ENCODE peak calls at places on chromosomes 12 and 14, in six cellular contexts. One of them, this sample, is unnamed.

GRCh38 chr12:68998036-68998435 is 65.1 kb upstream of the CPM start:
- DNase-seq in WERI-Rb-1: no peak
- DNase-seq in activated B cell treated with CpG ODN at 0.5 μM for 24 hours: no peak
- DNase-seq in nephron progenitor cell: no peak
- DNase-seq in cardiac fibroblast: no peak
- DNase-seq in cardiac muscle cell: no peak
- DNase-seq in this sample: no peak

GRCh38 chr12:118055865-118056773 is 4.9 kb downstream of the WSB2 start:
- DNase-seq in WERI-Rb-1: no peak
- DNase-seq in activated B cell treated with CpG ODN at 0.5 μM for 24 hours: no peak
- DNase-seq in nephron progenitor cell: no peak
- DNase-seq in cardiac fibroblast: no peak
- DNase-seq in cardiac muscle cell: no peak
- DNase-seq in this sample: no peak

GRCh38 chr12:62900686-62901272 is 34.2 kb downstream of the PPM1H start:
- DNase-seq in WERI-Rb-1: no peak
- DNase-seq in activated B cell treated with CpG ODN at 0.5 μM for 24 hours: no peak
- DNase-seq in nephron progenitor cell: no peak
- DNase-seq in cardiac fibroblast: peak; percentile 1
- DNase-seq in cardiac muscle cell: peak; percentile 49
- DNase-seq in this sample: no peak

GRCh38 chr14:52649511-52649910 is 45.8 kb downstream of the ERO1A start:
- DNase-seq in WERI-Rb-1: no peak
- DNase-seq in activated B cell treated with CpG ODN at 0.5 μM for 24 hours: no peak
- DNase-seq in nephron progenitor cell: no peak
- DNase-seq in cardiac fibroblast: no peak
- DNase-seq in cardiac muscle cell: no peak
- DNase-seq in this sample: no peak

GRCh38 chr12:79725987-79726386 is 35.2 kb upstream of the PAWR start:
- DNase-seq in WERI-Rb-1: no peak
- DNase-seq in activated B cell treated with CpG ODN at 0.5 μM for 24 hours: no peak
- DNase-seq in nephron progenitor cell: no peak
- DNase-seq in cardiac fibroblast: peak; percentile 50
- DNase-seq in cardiac muscle cell: no peak
- DNase-seq in this sample: no peak

GRCh38 chr12:130520784-130521183 is 183.1 kb downstream of the PIWIL1 start:
- DNase-seq in WERI-Rb-1: no peak
- DNase-seq in activated B cell treated with CpG ODN at 0.5 μM for 24 hours: no peak
- DNase-seq in nephron progenitor cell: no peak
- DNase-seq in cardiac fibroblast: no peak
- DNase-seq in cardiac muscle cell: no peak
- DNase-seq in this sample: no peak

GRCh38 chr12:54701940-54702592 is 53.9 kb upstream of the DCD start:
- DNase-seq in WERI-Rb-1: no peak
- DNase-seq in activated B cell treated with CpG ODN at 0.5 μM for 24 hours: no peak
- DNase-seq in nephron progenitor cell: no peak
- DNase-seq in cardiac fibroblast: peak; percentile 62
- DNase-seq in cardiac muscle cell: peak; percentile 62
- DNase-seq in this sample: no peak

GRCh38 chr14:46432516-46432915 is 219.1 kb downstream of the RPL10L start:
- DNase-seq in WERI-Rb-1: no peak
- DNase-seq in activated B cell treated with CpG ODN at 0.5 μM for 24 hours: no peak
- DNase-seq in nephron progenitor cell: no peak
- DNase-seq in cardiac fibroblast: no peak
- DNase-seq in cardiac muscle cell: no peak
- DNase-seq in this sample: no peak

GRCh38 chr12:63915105-63915830 is 70.8 kb downstream of the SRGAP1 start:
- DNase-seq in WERI-Rb-1: no peak
- DNase-seq in activated B cell treated with CpG ODN at 0.5 μM for 24 hours: no peak
- DNase-seq in nephron progenitor cell: no peak
- DNase-seq in cardiac fibroblast: peak; percentile 68
- DNase-seq in cardiac muscle cell: no peak
- DNase-seq in this sample: no peak

GRCh38 chr14:52179151-52179790 is 88.2 kb upstream of the PTGDR start:
- DNase-seq in WERI-Rb-1: no peak
- DNase-seq in activated B cell treated with CpG ODN at 0.5 μM for 24 hours: no peak
- DNase-seq in nephron progenitor cell: no peak
- DNase-seq in cardiac fibroblast: no peak
- DNase-seq in cardiac muscle cell: no peak
- DNase-seq in this sample: no peak

GRCh38 chr12:92786045-92786444 is 83.3 kb downstream of the PLEKHG7 start:
- DNase-seq in WERI-Rb-1: no peak
- DNase-seq in activated B cell treated with CpG ODN at 0.5 μM for 24 hours: no peak
- DNase-seq in nephron progenitor cell: no peak
- DNase-seq in cardiac fibroblast: peak; percentile 26
- DNase-seq in cardiac muscle cell: no peak
- DNase-seq in this sample: no peak

GRCh38 chr14:78152246-78153068 is 17.7 kb upstream of the NRXN3 start:
- DNase-seq in WERI-Rb-1: no peak
- DNase-seq in activated B cell treated with CpG ODN at 0.5 μM for 24 hours: no peak
- DNase-seq in nephron progenitor cell: no peak
- DNase-seq in cardiac fibroblast: no peak
- DNase-seq in cardiac muscle cell: no peak
- DNase-seq in this sample: no peak

GRCh38 chr12:60830381-60830780 is 1234.6 kb downstream of the SLC16A7 start:
- DNase-seq in WERI-Rb-1: no peak
- DNase-seq in activated B cell treated with CpG ODN at 0.5 μM for 24 hours: no peak
- DNase-seq in nephron progenitor cell: no peak
- DNase-seq in cardiac fibroblast: no peak
- DNase-seq in cardiac muscle cell: no peak
- DNase-seq in this sample: no peak

GRCh38 chr12:51086933-51087332 is 3.5 kb upstream of the CSRNP2 start:
- DNase-seq in WERI-Rb-1: no peak
- DNase-seq in activated B cell treated with CpG ODN at 0.5 μM for 24 hours: no peak
- DNase-seq in nephron progenitor cell: no peak
- DNase-seq in cardiac fibroblast: no peak
- DNase-seq in cardiac muscle cell: no peak
- DNase-seq in this sample: no peak

GRCh38 chr14:38022775-38023174 is 184.9 kb upstream of the SSTR1 start:
- DNase-seq in WERI-Rb-1: no peak
- DNase-seq in activated B cell treated with CpG ODN at 0.5 μM for 24 hours: no peak
- DNase-seq in nephron progenitor cell: no peak
- DNase-seq in cardiac fibroblast: no peak
- DNase-seq in cardiac muscle cell: no peak
- DNase-seq in this sample: no peak

GRCh38 chr14:72318648-72319047 is 386.4 kb downstream of the RGS6 start:
- DNase-seq in WERI-Rb-1: no peak
- DNase-seq in activated B cell treated with CpG ODN at 0.5 μM for 24 hours: no peak
- DNase-seq in nephron progenitor cell: no peak
- DNase-seq in cardiac fibroblast: no peak
- DNase-seq in cardiac muscle cell: no peak
- DNase-seq in this sample: no peak

GRCh38 chr12:78035913-78036658 is 205.4 kb downstream of the NAV3 start:
- DNase-seq in WERI-Rb-1: no peak
- DNase-seq in activated B cell treated with CpG ODN at 0.5 μM for 24 hours: no peak
- DNase-seq in nephron progenitor cell: no peak
- DNase-seq in cardiac fibroblast: peak; percentile 33
- DNase-seq in cardiac muscle cell: no peak
- DNase-seq in this sample: no peak

GRCh38 chr12:94872671-94873367 is 130.7 kb downstream of the NDUFA12 start:
- DNase-seq in WERI-Rb-1: peak; percentile 24
- DNase-seq in activated B cell treated with CpG ODN at 0.5 μM for 24 hours: peak; percentile 42
- DNase-seq in nephron progenitor cell: peak; percentile 40
- DNase-seq in cardiac fibroblast: no peak
- DNase-seq in cardiac muscle cell: no peak
- DNase-seq in this sample: no peak

GRCh38 chr12:63821781-63822251 is 22.7 kb upstream of the SRGAP1 start:
- DNase-seq in WERI-Rb-1: no peak
- DNase-seq in activated B cell treated with CpG ODN at 0.5 μM for 24 hours: no peak
- DNase-seq in nephron progenitor cell: no peak
- DNase-seq in cardiac fibroblast: peak; percentile 19
- DNase-seq in cardiac muscle cell: no peak
- DNase-seq in this sample: no peak

GRCh38 chr12:31813305-31813704 is 84.5 kb upstream of the AMN1 start:
- DNase-seq in WERI-Rb-1: no peak
- DNase-seq in activated B cell treated with CpG ODN at 0.5 μM for 24 hours: no peak
- DNase-seq in nephron progenitor cell: no peak
- DNase-seq in cardiac fibroblast: peak; percentile 22
- DNase-seq in cardiac muscle cell: no peak
- DNase-seq in this sample: no peak
- TF ChIP-seq CTCF in WERI-Rb-1: no peak
- TF ChIP-seq CTCF in activated B cell treated with CpG ODN at 0.5 μM for 24 hours: no peak
- TF ChIP-seq CTCF in nephron progenitor cell: no peak
- TF ChIP-seq CTCF in cardiac fibroblast: peak; percentile 37
- TF ChIP-seq CTCF in cardiac muscle cell: peak; percentile 18
- TF ChIP-seq CTCF in this sample: no peak

DNA sequence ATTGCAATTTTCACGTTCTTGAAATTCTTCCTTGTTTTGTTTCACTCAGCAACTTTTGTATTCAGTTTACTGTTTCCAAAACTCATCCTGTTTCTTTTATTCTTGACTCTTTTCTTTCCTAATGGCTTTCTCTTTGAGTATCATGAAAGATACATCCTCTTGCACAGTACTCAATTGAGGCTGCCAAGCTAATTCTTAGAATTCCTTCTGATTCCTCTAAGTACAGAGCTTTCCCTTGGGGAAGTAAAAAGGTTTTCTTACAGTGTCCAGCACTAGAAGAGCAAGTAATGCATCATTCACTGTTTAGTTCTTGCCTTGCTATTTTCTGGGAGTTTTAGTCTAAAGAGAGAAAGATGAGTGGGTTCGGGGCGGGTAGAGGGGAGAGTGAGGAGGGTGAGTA is 154.1 kb downstream of the NEDD1 start:
- DNase-seq in WERI-Rb-1: no peak
- DNase-seq in activated B cell treated with CpG ODN at 0.5 μM for 24 hours: no peak
- DNase-seq in nephron progenitor cell: no peak
- DNase-seq in cardiac fibroblast: no peak
- DNase-seq in cardiac muscle cell: no peak
- DNase-seq in this sample: no peak
- TF ChIP-seq CTCF in WERI-Rb-1: no peak
- TF ChIP-seq CTCF in activated B cell treated with CpG ODN at 0.5 μM for 24 hours: no peak
- TF ChIP-seq CTCF in nephron progenitor cell: no peak
- TF ChIP-seq CTCF in cardiac fibroblast: no peak
- TF ChIP-seq CTCF in cardiac muscle cell: no peak
- TF ChIP-seq CTCF in this sample: no peak

GRCh38 chr12:2877047-2877958 is at the start of the genes FOXM1 and RHNO1:
- DNase-seq in WERI-Rb-1: peak; percentile 91
- DNase-seq in activated B cell treated with CpG ODN at 0.5 μM for 24 hours: peak; percentile 89
- DNase-seq in nephron progenitor cell: peak; percentile 93
- DNase-seq in cardiac fibroblast: peak; percentile 92
- DNase-seq in cardiac muscle cell: peak; percentile 92
- DNase-seq in this sample: peak; percentile 79
- TF ChIP-seq CTCF in WERI-Rb-1: no peak
- TF ChIP-seq CTCF in activated B cell treated with CpG ODN at 0.5 μM for 24 hours: no peak
- TF ChIP-seq CTCF in nephron progenitor cell: no peak
- TF ChIP-seq CTCF in cardiac fibroblast: no peak
- TF ChIP-seq CTCF in cardiac muscle cell: peak; percentile 13
- TF ChIP-seq CTCF in this sample: no peak

GRCh38 chr14:85594217-85594616 is 64.3 kb downstream of the FLRT2 start:
- DNase-seq in WERI-Rb-1: no peak
- DNase-seq in activated B cell treated with CpG ODN at 0.5 μM for 24 hours: no peak
- DNase-seq in nephron progenitor cell: no peak
- DNase-seq in cardiac fibroblast: no peak
- DNase-seq in cardiac muscle cell: no peak
- DNase-seq in this sample: no peak

GRCh38 chr14:85595981-85596380 is 66.0 kb downstream of the FLRT2 start:
- DNase-seq in WERI-Rb-1: no peak
- DNase-seq in activated B cell treated with CpG ODN at 0.5 μM for 24 hours: no peak
- DNase-seq in nephron progenitor cell: no peak
- DNase-seq in cardiac fibroblast: no peak
- DNase-seq in cardiac muscle cell: no peak
- DNase-seq in this sample: no peak

GRCh38 chr14:85596562-85596961 is 66.6 kb downstream of the FLRT2 start:
- DNase-seq in WERI-Rb-1: no peak
- DNase-seq in activated B cell treated with CpG ODN at 0.5 μM for 24 hours: no peak
- DNase-seq in nephron progenitor cell: no peak
- DNase-seq in cardiac fibroblast: no peak
- DNase-seq in cardiac muscle cell: no peak
- DNase-seq in this sample: no peak

GRCh38 chr14:85599939-85600338 is 70.0 kb downstream of the FLRT2 start:
- DNase-seq in WERI-Rb-1: no peak
- DNase-seq in activated B cell treated with CpG ODN at 0.5 μM for 24 hours: no peak
- DNase-seq in nephron progenitor cell: no peak
- DNase-seq in cardiac fibroblast: peak; percentile 67
- DNase-seq in cardiac muscle cell: no peak
- DNase-seq in this sample: peak; percentile 71

DNA sequence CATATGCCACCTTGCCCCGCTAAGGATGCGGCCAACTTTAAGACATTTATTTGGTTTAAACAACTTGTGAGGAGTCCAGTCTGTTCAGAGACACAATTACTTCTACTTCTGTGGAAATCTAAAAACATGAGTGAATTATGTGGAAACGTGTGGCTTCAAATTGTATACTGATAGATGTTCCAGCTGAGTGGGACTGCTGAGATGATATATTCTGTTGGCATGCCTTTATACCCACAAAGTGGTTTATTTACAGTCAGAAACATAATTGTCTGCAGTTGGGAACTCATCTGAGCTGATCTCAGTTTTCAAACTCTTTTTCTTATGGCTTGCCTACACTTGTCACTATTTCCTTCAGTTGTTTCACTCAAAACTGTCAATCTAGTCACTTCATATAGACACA is 67.8 kb downstream of the FLRT2 start:
- DNase-seq in WERI-Rb-1: no peak
- DNase-seq in activated B cell treated with CpG ODN at 0.5 μM for 24 hours: no peak
- DNase-seq in nephron progenitor cell: no peak
- DNase-seq in cardiac fibroblast: no peak
- DNase-seq in cardiac muscle cell: no peak
- DNase-seq in this sample: no peak
- TF ChIP-seq CTCF in WERI-Rb-1: no peak
- TF ChIP-seq CTCF in activated B cell treated with CpG ODN at 0.5 μM for 24 hours: no peak
- TF ChIP-seq CTCF in nephron progenitor cell: no peak
- TF ChIP-seq CTCF in cardiac fibroblast: no peak
- TF ChIP-seq CTCF in cardiac muscle cell: no peak
- TF ChIP-seq CTCF in this sample: no peak

DNA sequence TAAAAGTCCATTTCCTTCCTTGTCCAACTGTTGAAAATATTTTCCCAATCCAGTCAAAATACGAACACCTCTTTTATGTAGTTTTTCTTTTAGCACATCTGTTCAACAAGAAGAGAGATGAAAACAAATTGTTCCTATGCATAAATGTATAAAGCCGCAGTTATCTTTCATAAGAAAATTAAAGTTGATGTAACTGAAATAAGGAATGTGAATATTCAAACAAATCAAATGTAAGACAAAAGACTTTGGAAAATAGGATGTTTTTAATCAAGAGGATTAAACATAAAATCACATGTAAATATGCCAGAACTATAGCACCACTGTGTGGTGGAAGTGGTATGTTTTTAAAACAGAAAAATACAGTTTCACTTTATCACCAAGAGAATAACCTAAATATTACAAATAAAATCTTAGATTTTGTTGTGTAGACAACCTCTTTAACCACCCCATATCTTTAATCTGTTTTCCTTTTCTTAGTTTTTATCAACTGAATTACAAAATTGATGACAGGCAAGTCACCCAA is 40.4 kb downstream of the CAPS2 start:
- DNase-seq in WERI-Rb-1: no peak
- DNase-seq in activated B cell treated with CpG ODN at 0.5 μM for 24 hours: no peak
- DNase-seq in nephron progenitor cell: no peak
- DNase-seq in cardiac fibroblast: peak; percentile 27
- DNase-seq in cardiac muscle cell: no peak
- DNase-seq in this sample: no peak
- TF ChIP-seq CTCF in WERI-Rb-1: no peak
- TF ChIP-seq CTCF in activated B cell treated with CpG ODN at 0.5 μM for 24 hours: no peak
- TF ChIP-seq CTCF in nephron progenitor cell: no peak
- TF ChIP-seq CTCF in cardiac fibroblast: peak; percentile 17
- TF ChIP-seq CTCF in cardiac muscle cell: peak; percentile 25
- TF ChIP-seq CTCF in this sample: no peak

This sample was measured in CD14-positive monocyte.